ENCODE peak calls at places on chromosomes 3 and 15, in ten cellular contexts. D is NCI-H1048; R is AG04449; V is H54; Q is left ventricle myocardium superior; M is mucosa of gallbladder; E is CD4-positive, alpha-beta T cell; H is GM23338; F is glomerular endothelial cell; B is thoracic aorta. C is an unnamed sample.

GRCh38 chr3:16917256-16917935 is 32.6 kb downstream of the PLCL2 start:
- DNase-seq in D (no peak), R (no peak), V (no peak), Q (no peak), M (no peak), E (no peak), H (no peak), F (no peak), B (no peak), C (no peak)

GRCh38 chr3:33093847-33094246 is 3.1 kb downstream of the GLB1 start:
- DNase-seq in D (no peak), R (no peak), V (no peak), Q (no peak), M (no peak), E (no peak), H (peak), F (no peak), B (no peak), C (no peak)

GRCh38 chr15:22952826-22953579 is 27.2 kb downstream of the CYFIP1 start:
- DNase-seq in D (no peak), R (no peak), V (no peak), Q (peak), M (no peak), E (no peak), H (peak), F (no peak), B (no peak), C (no peak)

GRCh38 chr3:129560269-129560787 is 17.4 kb downstream of the H1-8 start:
- DNase-seq in D (no peak), R (peak), V (peak), Q (peak), M (no peak), E (no peak), H (no peak), F (no peak), B (no peak), C (peak)

GRCh38 chr3:178672263-178672662 is 136.0 kb downstream of the KCNMB2 start:
- DNase-seq in D (no peak), R (no peak), V (no peak), Q (no peak), M (no peak), E (no peak), H (no peak), F (no peak), B (no peak), C (peak)

GRCh38 chr3:136818851-136819783 is at the start of gene SLC35G2:
- DNase-seq in D (no peak), R (no peak), V (no peak), Q (peak), M (peak), E (no peak), H (peak), F (no peak), B (peak), C (no peak)

GRCh38 chr3:191963182-191963581 is 502.2 kb downstream of the PYDC2 start:
- DNase-seq in D (no peak), R (no peak), V (peak), Q (no peak), M (no peak), E (no peak), H (peak), F (no peak), B (no peak), C (no peak)

GRCh38 chr3:52798978-52799476 is 4.4 kb downstream of the ITIH3 start:
- DNase-seq in D (no peak), R (no peak), V (peak), Q (no peak), M (no peak), E (no peak), H (peak), F (peak), B (no peak), C (no peak)

GRCh38 chr15:81809543-81809942 is 236.3 kb downstream of the MEX3B start:
- DNase-seq in D (peak), R (no peak), V (no peak), Q (no peak), M (no peak), E (no peak), H (peak), F (no peak), B (no peak), C (no peak)

GRCh38 chr3:44648564-44649229 is at the start of gene ZNF35:
- DNase-seq in D (peak), R (peak), V (peak), Q (peak), M (peak), E (no peak), H (peak), F (peak), B (no peak), C (peak)

GRCh38 chr3:193168911-193169310 is 72.1 kb upstream of the PLAAT1 start:
- DNase-seq in D (no peak), R (no peak), V (no peak), Q (no peak), M (no peak), E (no peak), H (no peak), F (no peak), B (no peak), C (no peak)

GRCh38 chr3:63351159-63352007 is 73.3 kb downstream of the SYNPR start:
- DNase-seq in D (no peak), R (peak), V (peak), Q (no peak), M (no peak), E (no peak), H (peak), F (peak), B (no peak), C (peak)

GRCh38 chr15:70289191-70289955 is 191.7 kb upstream of the TLE3 start:
- DNase-seq in D (no peak), R (peak), V (no peak), Q (no peak), M (no peak), E (no peak), H (peak), F (no peak), B (no peak), C (no peak)

GRCh38 chr15:62348119-62348518 is 183.0 kb upstream of the C2CD4B start:
- DNase-seq in D (no peak), R (no peak), V (no peak), Q (no peak), M (no peak), E (no peak), H (no peak), F (no peak), B (no peak), C (no peak)

GRCh38 chr3:61690016-61690415 is 128.6 kb downstream of the PTPRG start:
- DNase-seq in D (no peak), R (no peak), V (no peak), Q (no peak), M (no peak), E (no peak), H (no peak), F (no peak), B (no peak), C (no peak)

GRCh38 chr15:84789762-84790161 is 27.4 kb upstream of the ALPK3 start:
- DNase-seq in D (no peak), R (no peak), V (no peak), Q (no peak), M (no peak), E (no peak), H (no peak), F (no peak), B (no peak), C (no peak)

GRCh38 chr3:194518652-194519051 is 31.9 kb upstream of the ATP13A3 start:
- DNase-seq in D (no peak), R (peak), V (no peak), Q (no peak), M (no peak), E (no peak), H (no peak), F (no peak), B (no peak), C (no peak)

GRCh38 chr3:72549819-72550581 is 298.2 kb downstream of the SHQ1 start:
- DNase-seq in D (no peak), R (no peak), V (no peak), Q (no peak), M (peak), E (no peak), H (no peak), F (no peak), B (no peak), C (no peak)

GRCh38 chr15:65921780-65922179 is 52.5 kb downstream of the RAB11A start:
- DNase-seq in D (no peak), R (no peak), V (no peak), Q (no peak), M (no peak), E (no peak), H (no peak), F (no peak), B (no peak), C (no peak)

GRCh38 chr3:197029511-197030167 is at the start of gene MELTF:
- DNase-seq in D (peak), R (no peak), V (peak), Q (peak), M (no peak), E (peak), H (peak), F (no peak), B (no peak), C (no peak)

GRCh38 chr3:64740232-64740631 is 52.4 kb upstream of the ADAMTS9 start:
- DNase-seq in D (no peak), R (no peak), V (no peak), Q (no peak), M (no peak), E (no peak), H (no peak), F (no peak), B (no peak), C (no peak)

GRCh38 chr3:183261103-183261502 is 8.1 kb downstream of the B3GNT5 start:
- DNase-seq in D (no peak), R (no peak), V (no peak), Q (no peak), M (no peak), E (no peak), H (no peak), F (no peak), B (no peak), C (no peak)

GRCh38 chr3:128433630-128434185 is 33.0 kb downstream of the DNAJB8 start:
- DNase-seq in D (no peak), R (no peak), V (peak), Q (no peak), M (no peak), E (no peak), H (peak), F (no peak), B (no peak), C (no peak)

GRCh38 chr3:124209426-124209825 is 217.5 kb upstream of the ROPN1 start:
- DNase-seq in D (no peak), R (no peak), V (no peak), Q (no peak), M (no peak), E (no peak), H (no peak), F (no peak), B (no peak), C (peak)

GRCh38 chr3:27311400-27311799 is 57.8 kb downstream of the NEK10 start:
- DNase-seq in D (no peak), R (peak), V (peak), Q (no peak), M (no peak), E (no peak), H (peak), F (no peak), B (no peak), C (peak)

GRCh38 chr15:89003865-89004725 is 84.2 kb upstream of the ABHD2 start:
- DNase-seq in D (no peak), R (no peak), V (no peak), Q (peak), M (no peak), E (no peak), H (peak), F (no peak), B (no peak), C (no peak)

GRCh38 chr3:136543385-136543784 is 208.8 kb downstream of the STAG1 start:
- DNase-seq in D (no peak), R (no peak), V (no peak), Q (no peak), M (no peak), E (no peak), H (no peak), F (no peak), B (no peak), C (no peak)

GRCh38 chr3:74269689-74270088 is 344.8 kb downstream of the CNTN3 start:
- DNase-seq in D (no peak), R (no peak), V (no peak), Q (no peak), M (no peak), E (no peak), H (no peak), F (no peak), B (no peak), C (no peak)

GRCh38 chr15:43150171-43150929 is 17.0 kb downstream of the TMEM62 start:
- DNase-seq in D (no peak), R (peak), V (peak), Q (no peak), M (no peak), E (no peak), H (peak), F (peak), B (no peak), C (peak)

GRCh38 chr15:36831125-36831914 is 251.9 kb downstream of the CDIN1 start:
- DNase-seq in D (no peak), R (peak), V (peak), Q (no peak), M (no peak), E (no peak), H (no peak), F (no peak), B (no peak), C (peak)

GRCh38 chr3:100210777-100211145 is 50.0 kb upstream of the TBC1D23 start:
- DNase-seq in D (no peak), R (peak), V (no peak), Q (no peak), M (peak), E (no peak), H (peak), F (peak), B (no peak), C (peak)

GRCh38 chr15:55661431-55661830 is 73.3 kb upstream of the PYGO1 start:
- DNase-seq in D (no peak), R (no peak), V (no peak), Q (no peak), M (no peak), E (no peak), H (peak), F (no peak), B (no peak), C (no peak)

GRCh38 chr15:51121631-51122225 is 27.0 kb upstream of the TNFAIP8L3 start:
- DNase-seq in D (no peak), R (no peak), V (no peak), Q (no peak), M (no peak), E (no peak), H (no peak), F (no peak), B (no peak), C (no peak)

GRCh38 chr3:15801298-15801697 is 3.5 kb upstream of the ANKRD28 start:
- DNase-seq in D (no peak), R (no peak), V (no peak), Q (no peak), M (no peak), E (no peak), H (no peak), F (no peak), B (no peak), C (no peak)

C was measured in AG09309.